ENCODE peak calls at places on chromosomes 3 and 15, in six cellular contexts. L is naive B cell; C is stimulated activated CD4-positive, alpha-beta T cell treated with anti-CD3 and anti-CD28 coated beads, Interleukin-12 subunit alpha, Interleukin-12 subunit beta, amount 100 ng/mL, for 24 hours; Y is adrenal gland; W is DMS153; H is putamen. K is an unnamed sample.

GRCh38 chr3:148173836-148174235 is 523.9 kb upstream of the AGTR1 start:
- DNase-seq in L (no peak), C (no peak), Y (no peak), W (no peak), H (no peak), K (no peak)

GRCh38 chr15:85757939-85758654 is 36.6 kb downstream of the KLHL25 start:
- DNase-seq in L (no peak), C (no peak), Y (no peak), W (no peak), H (no peak), K (no peak)

GRCh38 chr3:72381584-72381983 is 466.7 kb downstream of the SHQ1 start:
- DNase-seq in L (no peak), C (no peak), Y (no peak), W (no peak), H (no peak), K (no peak)

GRCh38 chr15:34851751-34852150 is 56.4 kb upstream of the ACTC1 start:
- DNase-seq in L (peak; percentile 9), C (no peak), Y (no peak), W (no peak), H (no peak), K (no peak)

GRCh38 chr15:66621491-66622467 is 56.0 kb upstream of the LCTL start:
- DNase-seq in L (no peak), C (no peak), Y (no peak), W (no peak), H (no peak), K (no peak)

GRCh38 chr3:196341142-196341541 is 3.0 kb upstream of the TM4SF19 start:
- DNase-seq in L (no peak), C (no peak), Y (no peak), W (no peak), H (no peak), K (no peak)

GRCh38 chr3:73419993-73420392 is 204.7 kb downstream of the PDZRN3 start:
- DNase-seq in L (no peak), C (no peak), Y (no peak), W (no peak), H (no peak), K (no peak)

GRCh38 chr15:25777047-25777446 is 86.1 kb downstream of the ATP10A start:
- DNase-seq in L (no peak), C (no peak), Y (peak; percentile 41), W (no peak), H (no peak), K (no peak)

GRCh38 chr15:75232826-75233503 is 25.2 kb upstream of the GOLGA6C start:
- DNase-seq in L (no peak), C (no peak), Y (no peak), W (no peak), H (no peak), K (no peak)

GRCh38 chr3:73547427-73548036 is 77.2 kb downstream of the PDZRN3 start:
- DNase-seq in L (no peak), C (no peak), Y (no peak), W (no peak), H (no peak), K (no peak)

GRCh38 chr3:162632672-162633071 is 1136.1 kb downstream of the OTOL1 start:
- DNase-seq in L (no peak), C (no peak), Y (no peak), W (no peak), H (no peak), K (no peak)

GRCh38 chr3:187507266-187507665 is 139.1 kb downstream of the RTP4 start:
- DNase-seq in L (no peak), C (no peak), Y (no peak), W (no peak), H (no peak), K (no peak)

GRCh38 chr15:28260317-28260716 is 61.7 kb downstream of the HERC2 start:
- DNase-seq in L (no peak), C (no peak), Y (no peak), W (no peak), H (no peak), K (no peak)

GRCh38 chr3:39762537-39762936 is 46.9 kb upstream of the MYRIP start:
- DNase-seq in L (no peak), C (no peak), Y (no peak), W (no peak), H (no peak), K (no peak)

GRCh38 chr15:92391640-92392039 is 2.0 kb upstream of the ST8SIA2 start:
- DNase-seq in L (no peak), C (no peak), Y (peak; percentile 51), W (no peak), H (peak; percentile 14), K (no peak)

GRCh38 chr3:170572665-170573253 is 13.1 kb downstream of the SLC7A14 start:
- DNase-seq in L (no peak), C (no peak), Y (no peak), W (no peak), H (no peak), K (no peak)

GRCh38 chr3:146222204-146223046 is 28.5 kb downstream of the PLSCR4 start:
- DNase-seq in L (no peak), C (no peak), Y (no peak), W (no peak), H (peak; percentile 12), K (no peak)

GRCh38 chr3:18758047-18758704 is 333.0 kb upstream of the SATB1 start:
- DNase-seq in L (peak; percentile 74), C (no peak), Y (no peak), W (peak; percentile 82), H (no peak), K (no peak)

GRCh38 chr3:183818041-183818620 is 7.2 kb downstream of the MAP6D1 start:
- DNase-seq in L (no peak), C (no peak), Y (no peak), W (no peak), H (no peak), K (no peak)

GRCh38 chr3:171704814-171705213 is 105.5 kb downstream of the PLD1 start:
- DNase-seq in L (no peak), C (no peak), Y (no peak), W (no peak), H (no peak), K (no peak)

GRCh38 chr15:97868964-97869363 is 91.5 kb upstream of the ARRDC4 start:
- DNase-seq in L (no peak), C (no peak), Y (no peak), W (no peak), H (no peak), K (no peak)

GRCh38 chr15:85772668-85773067 is 22.1 kb downstream of the KLHL25 start:
- DNase-seq in L (no peak), C (no peak), Y (no peak), W (no peak), H (no peak), K (no peak)

GRCh38 chr15:39448409-39448808 is 132.5 kb upstream of the THBS1 start:
- DNase-seq in L (no peak), C (no peak), Y (no peak), W (peak; percentile 25), H (no peak), K (no peak)

GRCh38 chr3:176633511-176633910 is 563.8 kb downstream of the TBL1XR1 start:
- DNase-seq in L (no peak), C (no peak), Y (no peak), W (no peak), H (no peak), K (no peak)

GRCh38 chr15:26772588-26773484 is at the start of gene GABRB3:
- DNase-seq in L (no peak), C (no peak), Y (peak; percentile 75), W (no peak), H (no peak), K (no peak)

GRCh38 chr3:188901671-188902331 is 270.0 kb upstream of the TPRG1 start:
- DNase-seq in L (no peak), C (no peak), Y (no peak), W (no peak), H (no peak), K (no peak)

GRCh38 chr3:38829404-38829803 is 13.4 kb upstream of the SCN10A start:
- DNase-seq in L (no peak), C (no peak), Y (no peak), W (no peak), H (no peak), K (peak; percentile 35)

GRCh38 chr3:191356586-191357439 is 26.5 kb upstream of the UTS2B start:
- DNase-seq in L (no peak), C (no peak), Y (no peak), W (no peak), H (no peak), K (no peak)

GRCh38 chr3:28240440-28240839 is 979 bp upstream of the CMC1 start:
- DNase-seq in L (no peak), C (no peak), Y (no peak), W (no peak), H (no peak), K (no peak)

GRCh38 chr15:97072560-97072959 is 742.1 kb downstream of the NR2F2 start:
- DNase-seq in L (no peak), C (no peak), Y (no peak), W (no peak), H (no peak), K (no peak)

K was measured in GOT3.